ENCODE peak calls at places on chromosomes 5 and 9, in nine cellular contexts. H is choroid plexus epithelial cell, O is A549, L is lower lobe of right lung, F is MM.1S, E is BE2C, R is Panc1, X is esophagus squamous epithelium, W is foreskin fibroblast. G is an unnamed sample.
A peak's percentile ranks its signal among the peaks of the same experiment; 100 is the strongest.

GRCh38 chr9:5951686-5952211 is 61.1 kb downstream of the MLANA start:
- DNase-seq in O (peak; percentile 22), E (no peak), F (no peak), H (peak; percentile 66), W (peak; percentile 50), X (no peak), L (no peak), R (no peak), G (no peak)

GRCh38 chr5:77294212-77294611 is 83.7 kb downstream of the PDE8B start:
- DNase-seq in H (no peak), O (no peak), F (no peak), L (no peak), E (no peak), X (no peak), W (no peak), R (no peak), G (no peak)

GRCh38 chr5:10633271-10634049 is 69.6 kb downstream of the ANKRD33B start:
- DNase-seq in W (no peak), H (no peak), F (peak; percentile 8), X (no peak), O (no peak), L (no peak), E (no peak), R (no peak), G (no peak)

GRCh38 chr9:130741024-130741305 is 47.4 kb downstream of the EXOSC2 start:
- DNase-seq in H (no peak), F (no peak), O (no peak), E (no peak), X (no peak), R (no peak), W (no peak), L (no peak), G (no peak)

GRCh38 chr9:88387035-88387732 is 1.1 kb upstream of the SPIN1 start:
- DNase-seq in L (peak; percentile 70), X (no peak), R (no peak), E (no peak), H (peak; percentile 77), F (peak; percentile 64), W (no peak), O (peak; percentile 54), G (peak; percentile 59)

GRCh38 chr5:147037517-147038205 is 159.1 kb upstream of the PPP2R2B start:
- DNase-seq in L (no peak), O (no peak), F (no peak), H (peak; percentile 86), R (no peak), W (peak; percentile 9), X (no peak), E (no peak), G (no peak)

GRCh38 chr5:374631-375335 is 53.3 kb downstream of the AHRR start:
- DNase-seq in E (peak; percentile 5), O (no peak), W (no peak), R (no peak), F (no peak), H (no peak), L (no peak), X (no peak), G (peak; percentile 67)

GRCh38 chr5:82387041-82387818 is 109.1 kb upstream of the RPS23 start:
- DNase-seq in R (no peak), H (peak; percentile 87), L (no peak), E (peak; percentile 46), X (no peak), F (no peak), W (peak; percentile 45), O (peak; percentile 92), G (no peak)

GRCh38 chr5:66958984-66959641 is 237.5 kb downstream of the CD180 start:
- DNase-seq in H (peak; percentile 84), F (no peak), L (peak; percentile 57), E (no peak), X (peak; percentile 1), W (peak; percentile 81), O (peak; percentile 44), R (no peak), G (peak; percentile 47)

GRCh38 chr5:175659546-175660248 is 1.8 kb downstream of the HRH2 start:
- DNase-seq in X (no peak), E (no peak), O (no peak), W (no peak), F (no peak), L (no peak), R (no peak), H (no peak), G (no peak)

GRCh38 chr5:74641014-74641777 is 668 bp upstream of the ENC1 start:
- DNase-seq in H (peak; percentile 80), W (peak; percentile 90), O (peak; percentile 93), X (peak; percentile 13), E (peak; percentile 87), R (peak; percentile 61), L (peak; percentile 90), F (peak; percentile 81), G (peak; percentile 89)

GRCh38 chr5:140084466-140084865 is 29.4 kb upstream of the PURA start:
- DNase-seq in H (no peak), L (peak; percentile 45), R (no peak), O (no peak), X (no peak), W (peak; percentile 8), F (no peak), E (no peak), G (no peak)

GRCh38 chr9:34628656-34629491 is at the start of gene ARID3C:
- DNase-seq in X (no peak), R (no peak), E (peak; percentile 49), O (no peak), L (peak; percentile 62), W (peak; percentile 62), F (peak; percentile 48), H (no peak), G (peak; percentile 86)

GRCh38 chr9:110255064-110255416 is 1.3 kb downstream of the TXN start:
- DNase-seq in E (no peak), R (no peak), L (peak; percentile 48), F (no peak), X (no peak), W (no peak), O (no peak), H (no peak), G (peak; percentile 75)

GRCh38 chr9:14030350-14030823 is 283.6 kb downstream of the NFIB start:
- DNase-seq in H (peak; percentile 96), W (peak; percentile 88), L (no peak), F (no peak), X (no peak), R (no peak), O (peak; percentile 48), E (peak; percentile 48), G (no peak)

GRCh38 chr5:321726-322251 is 275 bp downstream of the AHRR start:
- DNase-seq in F (no peak), E (no peak), W (no peak), H (no peak), O (no peak), X (no peak), R (no peak), L (no peak), G (no peak)

GRCh38 chr5:81067406-81067805 is 107.2 kb downstream of the RASGRF2 start:
- DNase-seq in W (no peak), H (no peak), E (no peak), R (no peak), F (no peak), L (no peak), O (no peak), X (no peak), G (no peak)

GRCh38 chr5:98455660-98456059 is 317.8 kb upstream of the RGMB start:
- DNase-seq in R (no peak), L (no peak), X (no peak), H (peak; percentile 61), O (no peak), W (peak; percentile 88), F (no peak), E (no peak), G (no peak)

GRCh38 chr5:94440015-94440414 is 178.4 kb downstream of the KIAA0825 start:
- DNase-seq in F (no peak), W (peak; percentile 10), X (no peak), E (peak; percentile 44), O (no peak), R (no peak), H (peak; percentile 50), L (no peak), G (no peak)

DNA sequence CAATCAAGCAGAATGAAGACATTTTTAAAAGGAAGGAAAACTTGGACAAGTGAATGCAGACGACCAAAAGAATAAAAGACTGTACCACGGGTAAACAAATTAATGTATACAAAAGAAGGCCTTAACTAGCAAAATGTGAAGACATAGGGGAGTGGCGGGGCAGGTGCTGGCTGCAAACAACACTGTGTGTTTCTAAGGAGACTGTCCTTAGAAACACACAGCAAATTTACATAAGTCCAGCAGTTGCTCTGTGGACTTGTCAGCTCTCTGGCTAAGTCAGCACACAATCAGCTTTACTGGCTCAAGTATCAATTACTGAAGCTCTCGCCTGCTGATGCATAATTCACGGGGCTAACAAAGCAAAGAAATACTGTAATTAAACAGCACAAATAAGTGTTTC is 24.8 kb downstream of the PTBP3 start:
- DNase-seq in L (no peak), E (no peak), H (no peak), W (no peak), F (no peak), X (no peak), O (no peak), R (no peak), G (no peak)
- H3K4me3 ChIP-seq in L (no peak overlapping the region), E (no peak overlapping the region), H (no peak overlapping the region), W (no peak overlapping the region), F (no peak overlapping the region), X (no peak overlapping the region), O (no peak overlapping the region), R (no peak overlapping the region), G (no peak overlapping the region)

GRCh38 chr9:102114557-102114956 is 376.1 kb upstream of the GRIN3A start:
- DNase-seq in E (no peak), X (no peak), R (no peak), W (no peak), O (no peak), F (no peak), H (no peak), L (no peak), G (no peak)
- TF ChIP-seq CTCF in E (no peak), X (no peak), R (no peak), W (no peak), O (no peak), F (no peak), H (no peak), L (no peak), G (no peak)

GRCh38 chr9:92173318-92173717 is 58.1 kb upstream of the SPTLC1 start:
- DNase-seq in F (no peak), W (no peak), L (no peak), X (no peak), R (no peak), E (no peak), O (no peak), H (no peak), G (no peak)
- H3K4me3 ChIP-seq in F (no peak overlapping the region), W (no peak overlapping the region), L (no peak overlapping the region), X (no peak overlapping the region), R (no peak overlapping the region), E (no peak overlapping the region), O (no peak overlapping the region), H (no peak overlapping the region), G (no peak overlapping the region)

DNA sequence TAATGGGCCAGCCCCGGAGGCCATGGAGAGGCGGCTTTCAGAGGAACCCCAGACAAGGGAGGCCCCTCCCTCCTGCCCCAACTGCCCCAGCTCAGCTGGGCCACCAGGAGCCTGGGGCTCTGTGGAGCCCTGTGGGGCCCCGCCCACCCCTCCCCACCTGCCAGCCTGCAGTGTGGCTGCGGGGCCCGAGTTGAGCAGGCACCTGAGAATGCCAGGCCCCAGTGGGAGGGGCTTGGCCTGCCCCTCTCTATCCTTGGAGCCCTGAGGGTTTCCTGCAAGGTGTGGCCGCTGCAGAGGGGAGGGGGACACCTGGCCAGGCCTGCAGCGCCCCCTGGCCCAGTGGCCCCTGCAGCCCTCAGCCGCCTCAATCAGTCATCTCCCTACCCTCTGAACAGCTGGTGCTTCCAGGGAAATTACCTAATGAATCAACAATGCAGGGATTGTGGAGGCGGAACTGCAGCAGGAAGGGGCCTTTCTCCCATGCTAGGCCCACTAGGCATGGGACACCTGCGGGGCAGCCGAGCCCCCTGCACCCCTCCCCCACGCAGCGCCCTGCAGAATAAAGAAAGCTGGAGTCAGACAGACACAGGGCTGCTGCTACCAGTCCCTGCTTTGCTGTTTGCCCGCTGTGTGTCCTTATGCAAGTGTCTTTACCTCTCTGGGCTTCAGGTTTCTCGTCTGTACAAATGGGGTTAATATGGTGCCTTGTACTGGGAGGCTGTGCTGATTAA is 48.0 kb downstream of the LMX1B start:
- DNase-seq in H (peak; percentile 11), F (no peak), X (no peak), E (no peak), L (no peak), R (no peak), W (no peak), O (peak; percentile 13), G (no peak)
- TF ChIP-seq CTCF in H (no peak), F (no peak), X (no peak), E (peak; percentile 16), L (no peak), R (no peak), W (no peak), O (no peak), G (no peak)